ENCODE peak calls at places on chromosomes 11 and 22, in six cellular contexts. N is RCC 7860; S is NCI-H2081; F is RKO; J is Peyer's patch; T is stimulated activated naive CD8-positive, alpha-beta T cell treated with anti-CD3 and anti-CD28 coated beads, Interleukin-15, Interleukin-2, amounts not matched to agents 100 U/mL and 50 U/mL, for 24 hours. H is an unnamed sample.

GRCh38 chr22:32205974-32206773 is 1.3 kb upstream of the RFPL2 start:
- DNase-seq in N (no peak), S (no peak), F (no peak), J (no peak), T (no peak), H (no peak)

GRCh38 chr22:39444247-39444800 is 12.5 kb upstream of the MGAT3 start:
- DNase-seq in N (no peak), S (no peak), F (no peak), J (no peak), T (no peak), H (no peak)

GRCh38 chr22:33897621-33897910 is 22.7 kb downstream of the LARGE1 start:
- DNase-seq in N (no peak), S (no peak), F (no peak), J (no peak), T (no peak), H (no peak)

GRCh38 chr11:104946907-104947306 is 21.5 kb downstream of the CASP4 start:
- DNase-seq in N (peak), S (peak), F (peak), J (peak), T (peak), H (peak)

GRCh38 chr22:30128511-30128910 is 48.2 kb downstream of the HORMAD2 start:
- DNase-seq in N (no peak), S (no peak), F (no peak), J (no peak), T (no peak), H (no peak)

GRCh38 chr22:47621253-47621652 is 858.8 kb downstream of the TBC1D22A start:
- DNase-seq in N (no peak), S (no peak), F (no peak), J (no peak), T (no peak), H (no peak)

GRCh38 chr11:116837231-116838091 is at the start of gene APOA1:
- DNase-seq in N (no peak), S (no peak), F (no peak), J (peak), T (no peak), H (peak)

GRCh38 chr11:84899740-84900139 is 727.4 kb downstream of the DLG2 start:
- DNase-seq in N (no peak), S (no peak), F (peak), J (no peak), T (no peak), H (peak)

GRCh38 chr11:34886609-34887008 is 29.6 kb downstream of the APIP start:
- DNase-seq in N (no peak), S (no peak), F (no peak), J (no peak), T (no peak), H (no peak)

GRCh38 chr11:1299621-1300020 is 9.8 kb downstream of the TOLLIP start:
- DNase-seq in N (no peak), S (no peak), F (no peak), J (peak), T (no peak), H (no peak)

GRCh38 chr11:12050911-12051667 is 42.7 kb upstream of the DKK3 start:
- DNase-seq in N (no peak), S (peak), F (no peak), J (no peak), T (no peak), H (no peak)

GRCh38 chr11:88231894-88232482 is 56.7 kb upstream of the RAB38 start:
- DNase-seq in N (peak), S (peak), F (peak), J (no peak), T (no peak), H (peak)

GRCh38 chr11:92929168-92930053 is 40.0 kb upstream of the MTNR1B start:
- DNase-seq in N (no peak), S (no peak), F (no peak), J (no peak), T (no peak), H (no peak)

GRCh38 chr22:25555506-25556060 is 8.9 kb upstream of the GRK3 start:
- DNase-seq in N (no peak), S (no peak), F (no peak), J (no peak), T (no peak), H (no peak)

GRCh38 chr11:64353101-64353738 is 5.7 kb upstream of the RPS6KA4 start:
- DNase-seq in N (no peak), S (peak), F (no peak), J (no peak), T (no peak), H (no peak)